ENCODE peak calls at places on chromosome 18, in six cellular contexts. O is CD14-positive monocyte; K is fibroblast of lung; Q is AG10803; H is CD8-positive, alpha-beta T cell; N is astrocyte. C is an unnamed sample.

GRCh38 chr18:45061359-45061758 is 380.7 kb downstream of the SETBP1 start:
- DNase-seq in Q (no peak), N (no peak), H (no peak), K (no peak), O (no peak), C (no peak)

GRCh38 chr18:10336749-10337148 is 117.7 kb upstream of the APCDD1 start:
- DNase-seq in O (no peak), K (no peak), N (no peak), H (no peak), Q (no peak), C (no peak)

GRCh38 chr18:21300035-21300434 is 58.0 kb downstream of the GREB1L start:
- DNase-seq in N (no peak), K (no peak), O (no peak), H (no peak), Q (no peak), C (no peak)

GRCh38 chr18:3596324-3597158 is 146.6 kb downstream of the TGIF1 start:
- DNase-seq in H (no peak), Q (no peak), K (peak), O (peak), N (peak), C (no peak)

GRCh38 chr18:37483221-37483971 is 82.2 kb downstream of the CELF4 start:
- DNase-seq in Q (peak), O (no peak), H (no peak), N (peak), K (peak), C (peak)

GRCh38 chr18:43161528-43161927 is 46.0 kb upstream of the RIT2 start:
- DNase-seq in K (peak), N (peak), H (no peak), Q (peak), O (no peak), C (no peak)

GRCh38 chr18:24627644-24628315 is 167.3 kb downstream of the HRH4 start:
- DNase-seq in Q (no peak), K (peak), H (no peak), N (no peak), O (no peak), C (no peak)

GRCh38 chr18:48545690-48546365 is 7.0 kb downstream of the CTIF start:
- DNase-seq in O (peak), K (peak), H (no peak), Q (peak), N (peak), C (peak)

GRCh38 chr18:45320724-45321123 is 294.6 kb upstream of the SLC14A2 start:
- DNase-seq in Q (peak), N (peak), O (no peak), K (peak), H (no peak), C (no peak)

GRCh38 chr18:48940854-48941531 is 9.8 kb downstream of the SMAD7 start:
- DNase-seq in N (no peak), K (peak), H (peak), Q (no peak), O (no peak), C (no peak)

GRCh38 chr18:36354989-36355388 is 57.5 kb downstream of the FHOD3 start:
- DNase-seq in H (no peak), N (peak), Q (peak), O (no peak), K (no peak), C (no peak)

GRCh38 chr18:36127866-36128845 is 984 bp downstream of the SLC39A6 start:
- DNase-seq in H (no peak), Q (peak), N (peak), K (peak), O (no peak), C (no peak)

GRCh38 chr18:25467226-25468065 is 115.5 kb upstream of the ZNF521 start:
- DNase-seq in H (no peak), K (peak), O (no peak), Q (peak), N (peak), C (no peak)

GRCh38 chr18:10453261-10453884 is 1.1 kb upstream of the APCDD1 start:
- DNase-seq in Q (no peak), N (no peak), H (no peak), O (no peak), K (no peak), C (no peak)

GRCh38 chr18:25672490-25672889 is 320.5 kb upstream of the ZNF521 start:
- DNase-seq in O (no peak), N (no peak), H (no peak), K (no peak), Q (no peak), C (no peak)

GRCh38 chr18:59662008-59662701 is 35.1 kb downstream of the CCBE1 start:
- DNase-seq in H (no peak), K (peak), N (peak), O (no peak), Q (peak), C (no peak)

GRCh38 chr18:74476154-74476553 is 19.0 kb upstream of the DIPK1C start:
- DNase-seq in Q (no peak), O (no peak), N (no peak), K (peak), H (no peak), C (no peak)

GRCh38 chr18:50307400-50307737 is 19.9 kb upstream of the CXXC1 start:
- DNase-seq in H (no peak), K (no peak), O (no peak), N (no peak), Q (no peak), C (no peak)

GRCh38 chr18:37565138-37565984 is at the start of gene CELF4:
- DNase-seq in O (no peak), K (peak), Q (no peak), H (no peak), N (no peak), C (peak)

GRCh38 chr18:50629148-50629631 is 69.3 kb downstream of the MAPK4 start:
- DNase-seq in N (no peak), Q (no peak), K (no peak), O (no peak), H (no peak), C (no peak)

GRCh38 chr18:34121157-34121807 is 103.4 kb downstream of the NOL4 start:
- DNase-seq in N (peak), O (no peak), K (peak), Q (peak), H (no peak), C (no peak)

GRCh38 chr18:57839942-57840381 is 36.8 kb upstream of the ATP8B1 start:
- DNase-seq in K (peak), O (no peak), N (peak), H (no peak), Q (peak), C (no peak)

GRCh38 chr18:50961974-50962373 is 5.9 kb upstream of the ELAC1 start:
- DNase-seq in K (no peak), Q (no peak), H (no peak), N (no peak), O (no peak), C (no peak)

GRCh38 chr18:63422087-63422861 is at the start of gene VPS4B:
- DNase-seq in Q (peak), H (peak), N (peak), O (peak), K (peak), C (peak)
- TF ChIP-seq CTCF in Q (no peak), H (no peak), N (no peak), O (no peak), K (no peak), C (no peak)

DNA sequence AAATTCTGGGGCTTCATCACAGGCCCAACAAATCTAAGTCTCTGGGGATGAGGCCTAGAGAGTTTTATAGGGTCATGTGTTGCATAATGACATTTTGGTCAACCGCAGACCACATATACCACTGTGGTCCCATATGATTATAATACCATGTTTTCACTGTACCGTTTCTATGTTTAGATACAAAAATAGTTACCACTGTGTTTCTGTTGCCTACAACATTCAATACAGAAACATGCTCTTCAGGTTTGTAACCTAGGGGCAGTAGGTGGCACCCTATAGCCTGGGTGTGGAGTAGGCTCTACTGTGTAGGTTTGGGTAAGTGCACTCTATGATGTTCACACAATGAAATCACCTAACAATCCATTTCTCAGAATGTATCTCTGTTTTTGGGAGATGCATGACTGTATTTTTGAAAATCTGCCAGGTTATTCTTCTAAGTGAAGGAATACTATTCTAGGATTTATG is 485.2 kb downstream of the PTPRM start:
- DNase-seq in O (no peak), H (no peak), Q (no peak), N (no peak), K (peak), C (no peak)
- TF ChIP-seq CTCF in O (no peak), H (no peak), Q (no peak), N (no peak), K (no peak), C (no peak)

DNA sequence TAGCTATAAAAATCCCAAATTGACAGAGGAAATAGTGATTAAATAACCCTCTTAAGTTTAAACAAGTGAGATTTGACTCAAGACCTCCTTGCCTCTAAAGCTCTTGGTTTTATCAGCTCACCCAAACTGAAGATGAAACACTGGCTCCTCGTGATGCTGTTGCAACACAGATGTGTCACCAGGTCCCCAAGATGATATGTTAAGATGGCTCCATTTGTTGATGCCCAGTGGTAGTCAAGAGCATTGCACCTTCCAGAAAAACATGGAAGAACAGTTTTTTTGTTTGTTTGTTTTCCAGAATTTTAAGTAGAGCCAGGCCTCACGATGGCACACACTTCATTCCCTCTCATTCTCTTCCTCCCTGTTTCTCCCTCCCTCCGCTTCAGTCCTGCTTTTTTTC is 399.8 kb downstream of the TXNL1 start:
- DNase-seq in N (no peak), K (no peak), Q (no peak), H (no peak), O (no peak), C (no peak)
- TF ChIP-seq CTCF in N (peak), K (peak), Q (peak), H (no peak), O (peak), C (no peak)

GRCh38 chr18:11909597-11910026 is 1.5 kb upstream of the MPPE1 start:
- DNase-seq in K (peak), H (no peak), O (no peak), Q (peak), N (peak), C (no peak)

GRCh38 chr18:11906181-11906580 is 1.9 kb downstream of the MPPE1 start:
- DNase-seq in K (no peak), O (no peak), N (no peak), H (no peak), Q (no peak), C (no peak)

GRCh38 chr18:11906926-11907874 is 917 bp downstream of the MPPE1 start:
- DNase-seq in K (no peak), N (no peak), H (no peak), O (no peak), Q (no peak), C (no peak)

GRCh38 chr18:11909081-11909410 is 929 bp upstream of the MPPE1 start:
- DNase-seq in K (peak), N (no peak), H (no peak), Q (no peak), O (no peak), C (no peak)

GRCh38 chr18:11908182-11909080 is at the start of gene MPPE1:
- DNase-seq in H (peak), N (peak), K (peak), O (peak), Q (peak), C (peak)
- TF ChIP-seq CTCF in H (no peak), N (no peak), K (no peak), O (no peak), Q (no peak), C (no peak)

DNA sequence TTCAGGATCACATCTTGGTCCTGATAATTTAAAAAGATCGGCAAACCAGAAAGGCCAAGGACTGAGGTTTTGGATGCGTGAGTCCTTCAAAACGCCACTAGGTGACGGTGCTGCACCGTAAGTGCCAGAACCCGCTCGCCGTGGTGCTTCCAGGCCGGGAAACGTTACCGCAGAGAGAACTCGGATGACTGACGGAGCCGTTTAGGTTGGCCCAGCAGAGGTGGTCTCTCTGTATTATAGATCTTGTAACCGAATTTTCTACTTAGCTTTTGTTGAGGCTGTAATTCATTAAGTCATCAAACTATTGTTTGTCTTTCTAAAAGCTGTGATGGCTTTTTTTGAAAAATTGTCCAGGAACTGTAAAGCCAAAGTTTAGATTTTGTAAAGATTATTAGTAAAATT is 39.8 kb upstream of the ADCYAP1 start:
- DNase-seq in O (peak), K (peak), H (peak), N (peak), Q (peak), C (no peak)
- TF ChIP-seq CTCF in O (peak), K (peak), H (peak), N (peak), Q (peak), C (peak)

GRCh38 chr18:63676927-63677326 is 15.2 kb upstream of the SERPINB3 start:
- DNase-seq in O (no peak), K (no peak), N (no peak), H (no peak), Q (no peak), C (no peak)
- TF ChIP-seq CTCF in O (peak), K (no peak), N (no peak), H (no peak), Q (no peak), C (no peak)

DNA sequence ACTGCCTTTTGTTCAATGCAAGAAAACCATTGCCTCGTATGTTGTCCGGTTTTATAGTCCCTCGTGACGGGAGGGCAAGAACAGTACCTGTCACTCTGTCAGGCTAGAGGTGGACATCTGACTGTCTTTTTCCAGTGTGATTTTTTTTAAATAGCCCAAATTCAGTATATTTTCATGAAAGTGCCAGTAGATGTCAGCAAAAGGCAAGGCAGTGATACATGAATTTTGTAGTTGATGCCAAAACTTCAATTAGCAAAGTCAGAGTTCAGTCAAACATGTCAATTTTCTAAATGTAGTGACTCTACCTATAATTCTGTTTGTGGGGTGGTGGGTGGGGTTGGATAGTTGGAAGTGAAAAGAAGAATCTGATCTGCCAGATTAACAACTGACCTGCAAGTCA is 296.0 kb upstream of the MC4R start:
- DNase-seq in Q (no peak), N (no peak), O (no peak), K (no peak), H (no peak), C (no peak)
- TF ChIP-seq CTCF in Q (no peak), N (no peak), O (no peak), K (no peak), H (no peak), C (peak)

GRCh38 chr18:65567372-65567771 is 183.4 kb upstream of the CDH7 start:
- DNase-seq in K (no peak), O (no peak), Q (no peak), H (no peak), N (no peak), C (no peak)
- TF ChIP-seq CTCF in K (no peak), O (no peak), Q (no peak), H (no peak), N (no peak), C (peak)

GRCh38 chr18:40293311-40293710 is 1661.7 kb upstream of the PIK3C3 start:
- DNase-seq in H (no peak), N (no peak), O (no peak), K (peak), Q (no peak), C (no peak)
- TF ChIP-seq CTCF in H (no peak), N (peak), O (no peak), K (peak), Q (no peak), C (peak)

DNA sequence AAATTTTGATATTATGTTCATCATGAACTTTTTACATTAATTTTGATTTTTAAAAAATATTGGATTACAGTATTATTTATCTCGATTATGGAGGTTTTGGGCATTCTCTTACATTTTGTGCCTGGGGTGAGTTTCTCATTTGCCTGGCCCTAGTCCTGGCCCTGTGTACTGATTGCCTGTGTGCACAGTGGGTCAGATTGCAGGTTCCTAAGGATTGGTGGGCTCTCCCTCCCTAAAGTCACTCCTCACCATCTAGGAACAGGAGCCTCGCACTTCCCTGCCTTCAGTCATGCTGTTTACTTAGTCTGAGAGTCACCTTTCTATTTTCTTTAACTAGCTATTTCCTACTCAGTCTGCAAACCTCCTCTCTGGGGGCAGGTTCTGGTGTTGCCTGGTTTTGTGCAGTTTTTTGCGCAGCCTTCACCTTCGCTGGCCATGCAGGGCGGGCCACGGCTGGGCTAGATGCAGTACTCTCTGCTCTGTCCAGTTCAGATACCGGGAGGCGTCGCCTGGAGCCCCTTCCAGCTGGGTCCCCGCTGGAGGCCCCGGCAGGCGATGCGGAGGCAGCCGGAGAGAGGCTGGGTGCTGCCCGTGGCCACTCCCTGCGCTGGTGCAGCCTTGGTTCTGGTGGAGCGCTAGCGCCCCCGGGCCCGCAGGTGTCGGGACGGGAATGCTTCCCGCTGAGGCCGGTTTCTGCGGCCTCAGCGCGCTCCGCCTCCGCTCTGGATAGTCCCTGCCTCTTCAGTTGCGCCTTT is 23.3 kb upstream of the MC5R start:
- DNase-seq in K (peak), Q (peak), O (no peak), N (peak), H (peak), C (no peak)
- TF ChIP-seq CTCF in K (peak), Q (peak), O (no peak), N (no peak), H (no peak), C (peak)